ENCODE peak calls at places on chromosomes 13 and 19, in ten cellular contexts. L is astrocyte of the hippocampus; N is fibroblast of villous mesenchyme; K is HTR-8/SVneo; P is hepatocyte; T is cardiac muscle cell; R is tibial nerve; E is activated naive CD4-positive, alpha-beta T cell treated with anti-CD3 and anti-CD28 coated beads, Interleukin-2, amount 50 U/mL, for 16 hours; Z is activated gamma-delta T cell treated with Interleukin-2 at 50 U/mL for 16 hours; O is M059J. S is an unnamed sample.

GRCh38 chr13:108213946-108214345 is 1.4 kb downstream of the LIG4 start:
- DNase-seq in L (peak; percentile 44), K (no peak), E (no peak), T (no peak), R (no peak), N (no peak), Z (no peak), P (no peak), O (peak; percentile 52), S (no peak)

GRCh38 chr13:113040597-113041292 is 64.8 kb upstream of the F7 start:
- DNase-seq in T (no peak), K (no peak), P (no peak), Z (no peak), E (no peak), N (no peak), O (no peak), L (peak; percentile 36), R (no peak), S (no peak)

GRCh38 chr13:77872995-77873394 is 45.6 kb downstream of the EDNRB start:
- DNase-seq in T (no peak), O (no peak), R (no peak), E (no peak), P (no peak), L (no peak), Z (no peak), N (peak; percentile 76), K (no peak), S (no peak)

GRCh38 chr13:111406636-111407035 is 86.2 kb downstream of the TEX29 start:
- DNase-seq in O (no peak), L (no peak), K (no peak), R (no peak), N (no peak), P (no peak), Z (no peak), E (no peak), T (no peak), S (no peak)

GRCh38 chr13:94660695-94661324 is 51.5 kb downstream of the SOX21 start:
- DNase-seq in K (no peak), R (no peak), L (peak; percentile 49), P (no peak), T (peak; percentile 27), E (no peak), Z (no peak), N (peak; percentile 39), O (peak; percentile 28), S (peak; percentile 15)

GRCh38 chr19:42088471-42089190 is 12.7 kb downstream of the ZNF574 start:
- DNase-seq in E (no peak), T (peak; percentile 72), R (no peak), P (no peak), L (peak; percentile 83), Z (no peak), N (peak; percentile 50), K (peak; percentile 57), O (peak; percentile 83), S (no peak)

GRCh38 chr19:4722671-4723464 is 774 bp downstream of the DPP9 start:
- DNase-seq in K (no peak), E (no peak), T (peak; percentile 89), P (peak; percentile 31), N (peak; percentile 67), Z (no peak), O (peak; percentile 28), L (peak; percentile 70), R (no peak), S (no peak)

GRCh38 chr19:1461862-1462261 is 11.9 kb downstream of the APC2 start:
- DNase-seq in P (no peak), T (no peak), O (no peak), E (no peak), N (no peak), R (no peak), K (no peak), Z (no peak), L (no peak), S (no peak)

GRCh38 chr13:44309771-44310767 is 63.6 kb upstream of the SERP2 start:
- DNase-seq in T (no peak), R (no peak), P (no peak), O (peak; percentile 31), Z (no peak), E (no peak), K (no peak), N (no peak), L (peak; percentile 33), S (no peak)

GRCh38 chr19:17448190-17448967 is at the start of gene TMEM221:
- DNase-seq in E (peak; percentile 59), R (peak; percentile 24), T (peak; percentile 49), Z (peak; percentile 36), N (no peak), K (peak; percentile 69), L (peak; percentile 66), O (peak; percentile 45), P (peak; percentile 79), S (peak; percentile 74)

S was measured in endothelial cell.